ENCODE peak calls at places on chromosomes 2 and 18, in five cellular contexts. One of them, this sample, is unnamed.

GRCh38 chr2:120439637-120440384 is 93.9 kb downstream of the INHBB start:
- DNase-seq in kidney epithelial cell: no peak
- DNase-seq in fibroblast of the aortic adventitia: no peak
- DNase-seq in psoas muscle: no peak
- DNase-seq in GM12864: no peak
- DNase-seq in this sample: no peak

GRCh38 chr18:74906189-74906588 is 302.8 kb downstream of the PTGR3 start:
- DNase-seq in GM12864: no peak
- DNase-seq in psoas muscle: no peak
- DNase-seq in fibroblast of the aortic adventitia: no peak
- DNase-seq in kidney epithelial cell: no peak
- DNase-seq in this sample: no peak

GRCh38 chr18:58611471-58612131 is 17.3 kb downstream of the ALPK2 start:
- DNase-seq in GM12864: no peak
- DNase-seq in psoas muscle: no peak
- DNase-seq in kidney epithelial cell: peak; percentile 89
- DNase-seq in fibroblast of the aortic adventitia: peak; percentile 66
- DNase-seq in this sample: no peak

GRCh38 chr2:20188851-20189250 is 36.1 kb downstream of the SDC1 start:
- DNase-seq in GM12864: no peak
- DNase-seq in fibroblast of the aortic adventitia: no peak
- DNase-seq in psoas muscle: no peak
- DNase-seq in kidney epithelial cell: no peak
- DNase-seq in this sample: no peak

GRCh38 chr2:102138331-102138730 is 4.2 kb upstream of the IL1R1 start:
- DNase-seq in kidney epithelial cell: no peak
- DNase-seq in psoas muscle: no peak
- DNase-seq in fibroblast of the aortic adventitia: no peak
- DNase-seq in GM12864: no peak
- DNase-seq in this sample: no peak

GRCh38 chr2:54666741-54667639 is 56.5 kb upstream of the EML6 start:
- DNase-seq in psoas muscle: peak; percentile 42
- DNase-seq in kidney epithelial cell: no peak
- DNase-seq in GM12864: no peak
- DNase-seq in fibroblast of the aortic adventitia: peak; percentile 77
- DNase-seq in this sample: no peak

GRCh38 chr18:49520661-49521145 is 33.7 kb upstream of the C18orf32 start:
- DNase-seq in GM12864: no peak
- DNase-seq in psoas muscle: no peak
- DNase-seq in fibroblast of the aortic adventitia: peak; percentile 48
- DNase-seq in kidney epithelial cell: no peak
- DNase-seq in this sample: no peak

GRCh38 chr2:148052687-148053086 is 31.8 kb downstream of the MBD5 start:
- DNase-seq in fibroblast of the aortic adventitia: no peak
- DNase-seq in psoas muscle: no peak
- DNase-seq in GM12864: no peak
- DNase-seq in kidney epithelial cell: no peak
- DNase-seq in this sample: no peak

GRCh38 chr18:74252032-74252380 is 39.8 kb downstream of the CYB5A start:
- DNase-seq in fibroblast of the aortic adventitia: no peak
- DNase-seq in psoas muscle: no peak
- DNase-seq in GM12864: no peak
- DNase-seq in kidney epithelial cell: no peak
- DNase-seq in this sample: no peak

GRCh38 chr2:152613235-152613634 is 104.0 kb downstream of the PRPF40A start:
- DNase-seq in psoas muscle: no peak
- DNase-seq in GM12864: no peak
- DNase-seq in kidney epithelial cell: no peak
- DNase-seq in fibroblast of the aortic adventitia: peak; percentile 22
- DNase-seq in this sample: peak; percentile 37

GRCh38 chr2:216925632-216926366 is 65.9 kb upstream of the TNP1 start:
- DNase-seq in GM12864: no peak
- DNase-seq in fibroblast of the aortic adventitia: no peak
- DNase-seq in kidney epithelial cell: no peak
- DNase-seq in psoas muscle: no peak
- DNase-seq in this sample: no peak

GRCh38 chr2:128425731-128426620 is 107.3 kb upstream of the HS6ST1 start:
- DNase-seq in GM12864: no peak
- DNase-seq in fibroblast of the aortic adventitia: no peak
- DNase-seq in kidney epithelial cell: no peak
- DNase-seq in psoas muscle: no peak
- DNase-seq in this sample: no peak

GRCh38 chr2:215851091-215851490 is 162.3 kb downstream of the MREG start:
- DNase-seq in GM12864: no peak
- DNase-seq in kidney epithelial cell: no peak
- DNase-seq in fibroblast of the aortic adventitia: peak; percentile 51
- DNase-seq in psoas muscle: no peak
- DNase-seq in this sample: no peak

GRCh38 chr2:238336151-238336550 is 15.8 kb downstream of the TRAF3IP1 start:
- DNase-seq in GM12864: no peak
- DNase-seq in fibroblast of the aortic adventitia: no peak
- DNase-seq in kidney epithelial cell: no peak
- DNase-seq in psoas muscle: no peak
- DNase-seq in this sample: no peak

GRCh38 chr2:132374961-132375360 is 41.6 kb upstream of the GPR39 start:
- DNase-seq in fibroblast of the aortic adventitia: peak; percentile 29
- DNase-seq in kidney epithelial cell: no peak
- DNase-seq in GM12864: no peak
- DNase-seq in psoas muscle: no peak
- DNase-seq in this sample: no peak

GRCh38 chr2:3461781-3462492 is 57.4 kb downstream of the ADI1 start:
- DNase-seq in fibroblast of the aortic adventitia: peak; percentile 70
- DNase-seq in psoas muscle: no peak
- DNase-seq in kidney epithelial cell: no peak
- DNase-seq in GM12864: peak; percentile 48
- DNase-seq in this sample: peak; percentile 43

GRCh38 chr18:22173221-22173927 is 4.0 kb downstream of the GATA6 start:
- DNase-seq in fibroblast of the aortic adventitia: peak; percentile 46
- DNase-seq in GM12864: no peak
- DNase-seq in psoas muscle: no peak
- DNase-seq in kidney epithelial cell: no peak
- DNase-seq in this sample: no peak
- H3K4me3 ChIP-seq in fibroblast of the aortic adventitia: peak overlapping the region; percentile 97
- H3K4me3 ChIP-seq in GM12864: no peak overlapping the region
- H3K4me3 ChIP-seq in psoas muscle: peak overlapping the region; percentile 28
- H3K4me3 ChIP-seq in kidney epithelial cell: no peak overlapping the region
- H3K4me3 ChIP-seq in this sample: no peak overlapping the region

GRCh38 chr2:31413876-31414550 is 529 bp downstream of the XDH start:
- DNase-seq in fibroblast of the aortic adventitia: no peak
- DNase-seq in kidney epithelial cell: no peak
- DNase-seq in GM12864: no peak
- DNase-seq in psoas muscle: no peak
- DNase-seq in this sample: no peak
- TF ChIP-seq CTCF in fibroblast of the aortic adventitia: peak; percentile 19
- TF ChIP-seq CTCF in kidney epithelial cell: no peak
- TF ChIP-seq CTCF in GM12864: no peak
- TF ChIP-seq CTCF in psoas muscle: peak; percentile 13
- TF ChIP-seq CTCF in this sample: peak; percentile 28

DNA sequence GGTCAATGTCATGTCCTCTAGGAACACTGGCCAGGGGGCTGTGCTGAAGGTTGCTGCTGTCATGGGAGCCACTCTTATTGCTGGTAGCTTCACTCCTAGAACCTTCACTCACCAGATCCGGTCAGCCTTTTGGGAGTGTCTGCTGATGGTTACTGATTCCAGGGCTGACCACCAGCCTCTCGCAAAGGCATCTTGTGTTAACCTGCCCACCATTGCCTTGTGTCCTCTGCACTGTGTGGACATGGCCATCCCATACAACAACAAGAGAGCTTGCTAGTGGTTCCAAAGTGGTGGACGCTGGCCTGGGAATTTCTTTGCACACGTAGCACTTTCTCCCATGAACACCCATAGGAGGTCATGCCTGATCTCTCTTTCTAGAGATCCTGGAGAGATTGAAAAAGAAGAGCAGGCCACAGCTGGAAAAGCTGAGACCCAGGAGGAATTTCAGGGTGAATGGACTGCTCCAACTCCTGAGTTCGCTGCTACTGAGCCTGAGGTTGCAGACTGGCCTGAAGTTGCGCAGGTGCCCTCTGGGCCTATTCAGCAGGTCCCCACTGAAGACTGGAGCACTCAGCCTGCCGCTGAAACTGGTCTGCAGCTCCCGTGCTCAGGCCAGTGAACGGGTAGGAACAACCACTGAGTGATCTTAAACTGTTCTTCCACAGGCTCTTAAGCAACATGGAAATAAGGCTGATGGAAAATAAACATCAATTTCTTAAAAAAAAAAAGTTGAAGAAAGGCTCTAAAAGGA is 18.7 kb upstream of the C2orf80 start:
- DNase-seq in GM12864: no peak
- DNase-seq in kidney epithelial cell: no peak
- DNase-seq in psoas muscle: no peak
- DNase-seq in fibroblast of the aortic adventitia: no peak
- DNase-seq in this sample: no peak
- H3K4me3 ChIP-seq in GM12864: no peak overlapping the region
- H3K4me3 ChIP-seq in kidney epithelial cell: no peak overlapping the region
- H3K4me3 ChIP-seq in psoas muscle: no peak overlapping the region
- H3K4me3 ChIP-seq in fibroblast of the aortic adventitia: no peak overlapping the region
- H3K4me3 ChIP-seq in this sample: no peak overlapping the region

DNA sequence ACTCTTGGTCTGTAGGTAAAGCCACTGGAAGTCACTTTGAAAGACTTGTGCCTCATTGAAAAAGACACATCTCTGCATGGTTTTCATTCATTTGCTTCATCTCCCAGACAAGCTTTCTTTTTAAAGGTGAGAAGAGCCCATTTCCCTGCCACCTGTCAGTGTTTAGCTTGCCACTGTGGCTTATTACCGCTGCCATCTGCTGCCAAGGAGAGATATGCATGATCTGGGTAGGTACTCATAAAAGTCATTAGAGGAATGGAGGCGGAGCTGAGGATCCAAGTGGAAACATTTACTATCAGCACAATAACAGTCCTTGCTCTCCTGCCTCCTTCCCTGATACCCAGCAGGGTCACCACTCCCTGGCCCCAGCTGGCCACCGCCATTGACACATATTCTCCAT is 390.4 kb downstream of the TSN start:
- DNase-seq in fibroblast of the aortic adventitia: no peak
- DNase-seq in kidney epithelial cell: no peak
- DNase-seq in GM12864: no peak
- DNase-seq in psoas muscle: no peak
- DNase-seq in this sample: no peak
- TF ChIP-seq CTCF in fibroblast of the aortic adventitia: no peak
- TF ChIP-seq CTCF in kidney epithelial cell: no peak
- TF ChIP-seq CTCF in GM12864: no peak
- TF ChIP-seq CTCF in psoas muscle: no peak
- TF ChIP-seq CTCF in this sample: no peak

DNA sequence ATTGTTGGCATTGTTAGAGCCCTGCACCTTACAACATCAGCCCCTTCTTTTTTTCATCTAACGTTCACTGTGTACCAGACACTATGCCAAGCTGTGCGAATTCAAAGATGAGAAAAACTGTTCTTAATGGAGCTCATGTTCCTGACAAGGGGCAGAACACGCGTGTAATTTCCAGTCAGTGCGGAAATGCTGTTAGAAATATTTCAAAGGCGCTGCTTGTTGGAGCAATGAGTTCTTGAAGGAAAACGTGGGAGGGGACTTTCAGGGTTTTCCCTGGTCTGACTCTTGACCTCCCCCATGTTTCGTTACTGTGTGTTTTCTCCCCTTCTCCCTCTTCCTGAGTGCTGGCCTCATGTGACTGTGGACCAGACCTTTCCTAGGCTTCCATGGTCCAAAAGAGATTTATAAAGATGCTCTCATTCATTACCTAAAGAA is 1.5 kb downstream of the MTHFD2 start:
- DNase-seq in fibroblast of the aortic adventitia: peak; percentile 38
- DNase-seq in GM12864: no peak
- DNase-seq in psoas muscle: no peak
- DNase-seq in kidney epithelial cell: no peak
- DNase-seq in this sample: no peak
- H3K4me3 ChIP-seq in fibroblast of the aortic adventitia: peak overlapping the region; percentile 94
- H3K4me3 ChIP-seq in GM12864: peak overlapping the region; percentile 92
- H3K4me3 ChIP-seq in psoas muscle: peak overlapping the region; percentile 79
- H3K4me3 ChIP-seq in kidney epithelial cell: peak overlapping the region; percentile 96
- H3K4me3 ChIP-seq in this sample: peak overlapping the region; percentile 99